ENCODE peak calls at places on chromosomes 16 and 17, in four cellular contexts. O, V, K and R are unnamed samples.

GRCh38 chr16:2296662-2297505 is 29.0 kb upstream of the RNPS1 start:
- DNase-seq in O (peak), V (peak), K (peak), R (peak)

GRCh38 chr16:59573528-59574271 is 839.6 kb upstream of the GOT2 start:
- DNase-seq in O (peak), V (no peak), K (peak), R (no peak)

GRCh38 chr17:19338031-19338990 is 24.2 kb downstream of the B9D1 start:
- DNase-seq in O (peak), V (peak), K (peak), R (peak)

GRCh38 chr16:20844054-20844453 is 37.7 kb downstream of the REXO5 start:
- DNase-seq in O (no peak), V (no peak), K (no peak), R (no peak)

GRCh38 chr17:4375039-4375748 is 8.7 kb upstream of the UBE2G1 start:
- DNase-seq in O (no peak), V (no peak), K (no peak), R (no peak)

GRCh38 chr16:28140788-28141618 is 70.8 kb downstream of the XPO6 start:
- DNase-seq in O (no peak), V (no peak), K (no peak), R (no peak)

GRCh38 chr16:84751947-84752346 is 52.1 kb downstream of the USP10 start:
- DNase-seq in O (peak), V (no peak), K (peak), R (no peak)

GRCh38 chr16:11619327-11619851 is 32.7 kb upstream of the LITAF start:
- DNase-seq in O (no peak), V (no peak), K (no peak), R (no peak)

GRCh38 chr17:45052052-45052772 is 780 bp upstream of the DCAKD start:
- DNase-seq in O (peak), V (peak), K (peak), R (peak)

GRCh38 chr17:63399316-63399715 is 46.8 kb downstream of the CYB561 start:
- DNase-seq in O (peak), V (no peak), K (peak), R (no peak)

GRCh38 chr17:61157246-61157887 is 242.3 kb upstream of the TBX2 start:
- DNase-seq in O (peak), V (no peak), K (peak), R (no peak)

GRCh38 chr17:82985436-82985820 is 94.0 kb upstream of the METRNL start:
- DNase-seq in O (no peak), V (no peak), K (no peak), R (no peak)

GRCh38 chr16:3774156-3774767 is 56.9 kb upstream of the TRAP1 start:
- DNase-seq in O (peak), V (no peak), K (peak), R (no peak)

GRCh38 chr17:2580641-2581040 is 12.8 kb upstream of the PAFAH1B1 start:
- DNase-seq in O (no peak), V (no peak), K (no peak), R (no peak)